ENCODE peak calls at places on chromosomes 12 and 14, in nine cellular contexts. V is kidney epithelial cell; E is CD8-positive, alpha-beta T cell; Z is left ventricle myocardium inferior; P is psoas muscle; K is kidney; F is H7; R is choroid plexus epithelial cell; D is MM.1S. S is an unnamed sample.

GRCh38 chr12:19277707-19278106 is 148.2 kb downstream of the PLEKHA5 start:
- DNase-seq in D (no peak), R (no peak), P (no peak), E (no peak), F (no peak), K (no peak), Z (no peak), V (no peak), S (no peak)

GRCh38 chr14:99420711-99421110 is 59.9 kb downstream of the SETD3 start:
- DNase-seq in R (no peak), K (peak; percentile 86), D (no peak), Z (no peak), P (no peak), F (peak; percentile 67), E (no peak), V (no peak), S (no peak)

GRCh38 chr14:34436118-34436905 is 25.7 kb downstream of the SPTSSA start:
- DNase-seq in E (no peak), R (peak; percentile 93), D (no peak), V (no peak), K (no peak), Z (no peak), P (no peak), F (no peak), S (no peak)

GRCh38 chr12:89593233-89593632 is 67.4 kb upstream of the POC1B start:
- DNase-seq in V (no peak), E (no peak), F (no peak), D (no peak), P (no peak), K (no peak), R (no peak), Z (no peak), S (no peak)

GRCh38 chr12:93058280-93058679 is 129.2 kb upstream of the EEA1 start:
- DNase-seq in F (no peak), Z (no peak), V (no peak), R (no peak), P (no peak), K (no peak), D (no peak), E (no peak), S (no peak)

GRCh38 chr12:53340398-53340797 is 4.2 kb upstream of the SP7 start:
- DNase-seq in K (no peak), E (no peak), F (peak; percentile 47), Z (no peak), D (no peak), P (peak; percentile 26), R (no peak), V (no peak), S (no peak)

GRCh38 chr14:30153662-30154061 is 226.0 kb upstream of the PRKD1 start:
- DNase-seq in V (no peak), P (no peak), K (no peak), F (no peak), E (no peak), R (no peak), Z (no peak), D (no peak), S (no peak)

GRCh38 chr12:84701966-84702365 is 210.6 kb downstream of the SLC6A15 start:
- DNase-seq in F (no peak), P (no peak), R (peak; percentile 17), K (no peak), D (no peak), E (no peak), Z (no peak), V (no peak), S (no peak)

GRCh38 chr12:14911131-14911530 is 25.5 kb upstream of the MGP start:
- DNase-seq in R (no peak), V (no peak), K (no peak), Z (no peak), E (no peak), D (no peak), F (no peak), P (no peak), S (no peak)

GRCh38 chr12:122880668-122881067 is 15.3 kb downstream of the VPS37B start:
- DNase-seq in F (peak; percentile 78), Z (no peak), D (no peak), K (no peak), V (peak; percentile 42), E (no peak), P (no peak), R (peak; percentile 71), S (no peak)

GRCh38 chr12:50845021-50845647 is 2.4 kb downstream of the TMPRSS12 start:
- DNase-seq in D (no peak), Z (no peak), F (no peak), R (peak; percentile 11), E (no peak), P (no peak), K (no peak), V (no peak), S (no peak)

DNA sequence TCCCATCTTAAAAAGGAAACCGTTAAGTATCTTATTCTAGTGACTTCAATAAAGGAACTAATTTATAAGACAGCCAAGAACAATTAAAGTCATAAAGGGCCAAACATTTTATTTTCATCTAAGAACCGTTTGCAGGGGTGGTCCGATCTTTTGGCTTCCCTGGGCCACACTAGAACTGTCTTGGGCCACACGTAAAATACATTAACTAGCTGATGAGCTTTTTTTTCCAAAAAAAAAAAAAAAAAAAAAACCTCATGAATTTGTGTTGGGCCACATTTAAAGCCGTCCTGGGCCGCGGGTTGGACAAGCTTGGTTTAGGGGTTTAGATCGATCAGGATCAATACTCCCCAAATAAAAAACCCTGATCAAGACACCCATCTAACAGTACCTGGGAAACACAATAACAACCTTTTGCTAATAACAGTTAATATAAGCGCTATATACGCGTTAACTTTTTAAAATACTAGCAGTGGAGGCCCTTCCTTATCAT is 1.2 kb downstream of the NAP1L1 start:
- DNase-seq in Z (no peak), V (no peak), F (no peak), P (no peak), R (no peak), D (no peak), E (no peak), K (no peak), S (no peak)
- H3K4me3 ChIP-seq in Z (peak overlapping the region; percentile 97), V (peak overlapping the region; percentile 98), F (peak overlapping the region; percentile 98), P (peak overlapping the region; percentile 83), R (peak overlapping the region; percentile 96), D (peak overlapping the region; percentile 86), E (peak overlapping the region; percentile 69), K (peak overlapping the region; percentile 55), S (peak overlapping the region; percentile 77)

GRCh38 chr12:18146375-18146774 is 56.4 kb upstream of the RERGL start:
- DNase-seq in E (no peak), Z (no peak), R (peak; percentile 41), P (no peak), K (no peak), F (no peak), V (no peak), D (no peak), S (no peak)

GRCh38 chr12:18140969-18141368 is 51.0 kb upstream of the RERGL start:
- DNase-seq in D (no peak), K (no peak), Z (no peak), R (peak; percentile 11), P (no peak), F (no peak), V (no peak), E (no peak), S (no peak)

GRCh38 chr12:18148961-18149360 is 59.0 kb upstream of the RERGL start:
- DNase-seq in Z (no peak), D (no peak), F (no peak), P (no peak), K (no peak), R (no peak), V (no peak), E (no peak), S (no peak)

GRCh38 chr12:18141583-18141982 is 51.6 kb upstream of the RERGL start:
- DNase-seq in V (peak; percentile 32), E (no peak), F (no peak), D (no peak), Z (no peak), K (no peak), R (peak; percentile 73), P (no peak), S (peak; percentile 65)

GRCh38 chr12:18145924-18146323 is 55.9 kb upstream of the RERGL start:
- DNase-seq in Z (no peak), P (no peak), E (no peak), R (peak; percentile 67), V (no peak), F (no peak), D (no peak), K (no peak), S (no peak)
- H3K4me3 ChIP-seq in Z (no peak overlapping the region), P (no peak overlapping the region), E (no peak overlapping the region), R (no peak overlapping the region), V (no peak overlapping the region), F (no peak overlapping the region), D (no peak overlapping the region), K (no peak overlapping the region), S (no peak overlapping the region)

GRCh38 chr14:103122578-103123127 is 608 bp upstream of the TNFAIP2 start:
- DNase-seq in P (peak; percentile 72), R (no peak), Z (peak; percentile 48), E (no peak), D (no peak), F (peak; percentile 83), V (no peak), K (peak; percentile 87), S (no peak)
- H3K4me3 ChIP-seq in P (peak overlapping the region; percentile 79), R (no peak overlapping the region), Z (peak overlapping the region; percentile 96), E (no peak overlapping the region), D (no peak overlapping the region), F (peak overlapping the region; percentile 49), V (peak overlapping the region; percentile 61), K (peak overlapping the region; percentile 55), S (no peak overlapping the region)

GRCh38 chr14:22567437-22567836 is 21.6 kb downstream of the DAD1 start:
- DNase-seq in R (no peak), F (no peak), P (no peak), E (no peak), K (no peak), D (peak; percentile 51), Z (no peak), V (no peak), S (no peak)
- H3K4me3 ChIP-seq in R (no peak overlapping the region), F (no peak overlapping the region), P (no peak overlapping the region), E (peak overlapping the region; percentile 21), K (no peak overlapping the region), D (no peak overlapping the region), Z (no peak overlapping the region), V (no peak overlapping the region), S (no peak overlapping the region)

GRCh38 chr12:45986646-45987338 is 3.6 kb downstream of the SCAF11 start:
- DNase-seq in P (peak; percentile 46), K (no peak), F (no peak), E (no peak), D (no peak), R (no peak), Z (no peak), V (no peak), S (no peak)
- H3K4me3 ChIP-seq in P (peak overlapping the region; percentile 87), K (peak overlapping the region; percentile 11), F (no peak overlapping the region), E (no peak overlapping the region), D (no peak overlapping the region), R (no peak overlapping the region), Z (peak overlapping the region; percentile 93), V (no peak overlapping the region), S (no peak overlapping the region)

S was measured in retinal pigment epithelial cell.